ENCODE peak calls at places on chromosomes 11 and 22, in ten cellular contexts. O, S, U, B, T, A, R, E, I and X are unnamed samples.

GRCh38 chr11:111355956-111356659 is 23.0 kb downstream of the POU2AF1 start:
- DNase-seq in S (no peak), O (no peak), T (no peak), R (no peak), E (no peak), A (no peak), I (no peak), B (no peak), U (no peak), X (no peak)

GRCh38 chr11:134532176-134532920 is 120.3 kb upstream of the B3GAT1 start:
- DNase-seq in T (no peak), I (no peak), U (no peak), R (peak), B (no peak), E (no peak), A (no peak), S (no peak), O (no peak), X (no peak)

GRCh38 chr11:2559527-2560311 is 114.9 kb downstream of the KCNQ1 start:
- DNase-seq in U (peak), O (no peak), E (no peak), A (no peak), R (no peak), T (no peak), I (no peak), B (no peak), S (peak), X (no peak)

GRCh38 chr11:3043315-3043871 is 13.8 kb downstream of the CARS1 start:
- DNase-seq in I (peak), R (no peak), O (no peak), S (peak), T (no peak), E (peak), B (no peak), U (peak), A (no peak), X (peak)

GRCh38 chr11:10295056-10295901 is 1.3 kb upstream of the SBF2 start:
- DNase-seq in I (no peak), O (no peak), E (no peak), B (no peak), U (no peak), R (no peak), S (no peak), T (no peak), A (no peak), X (no peak)

GRCh38 chr11:2587976-2588748 is 111.6 kb downstream of the KCNQ1OT1 start:
- DNase-seq in E (peak), S (peak), R (no peak), B (no peak), T (no peak), I (no peak), U (peak), A (no peak), O (no peak), X (peak)

GRCh38 chr11:111913031-111913861 is 712 bp downstream of the HSPB2 start:
- DNase-seq in B (no peak), I (no peak), S (peak), E (no peak), R (no peak), O (no peak), A (no peak), U (no peak), T (no peak), X (no peak)

GRCh38 chr11:23797624-23798419 is 699.0 kb upstream of the LUZP2 start:
- DNase-seq in O (no peak), U (no peak), I (no peak), E (no peak), T (no peak), R (no peak), B (peak), A (no peak), S (no peak), X (no peak)

GRCh38 chr22:25021409-25021808 is 68.9 kb downstream of the KIAA1671 start:
- DNase-seq in O (no peak), I (no peak), U (no peak), R (no peak), E (no peak), B (no peak), S (no peak), A (no peak), T (no peak), X (peak)

GRCh38 chr11:118870396-118871343 is 13.0 kb upstream of the CXCR5 start:
- DNase-seq in I (peak), B (no peak), O (no peak), A (no peak), E (peak), T (no peak), R (no peak), U (no peak), S (peak), X (peak)

GRCh38 chr22:37184816-37185541 is 3.1 kb downstream of the C1QTNF6 start:
- DNase-seq in I (no peak), T (no peak), A (no peak), S (peak), E (no peak), R (no peak), B (no peak), O (no peak), U (no peak), X (no peak)

GRCh38 chr22:20962491-20962945 is 4.5 kb upstream of the AIFM3 start:
- DNase-seq in E (no peak), T (no peak), I (no peak), B (no peak), O (no peak), R (no peak), U (no peak), A (no peak), S (no peak), X (no peak)

GRCh38 chr11:86792150-86792549 is 8.2 kb upstream of the PRSS23 start:
- DNase-seq in I (no peak), U (no peak), T (no peak), B (no peak), E (no peak), O (no peak), R (no peak), A (no peak), S (no peak), X (no peak)

GRCh38 chr11:88491674-88492073 is 154.1 kb upstream of the CTSC start:
- DNase-seq in U (no peak), R (no peak), O (no peak), A (no peak), E (no peak), B (no peak), S (no peak), T (no peak), I (no peak), X (no peak)

GRCh38 chr11:118341749-118342489 is 586 bp downstream of the CD3D start:
- DNase-seq in B (no peak), T (no peak), E (no peak), A (peak), O (no peak), U (no peak), I (no peak), S (no peak), R (no peak), X (no peak)

GRCh38 chr22:49391436-49391835 is 436.2 kb downstream of the BRD1 start:
- DNase-seq in O (no peak), R (no peak), T (no peak), I (no peak), E (no peak), U (no peak), B (no peak), A (no peak), S (no peak), X (no peak)

GRCh38 chr22:27262371-27262770 is 539.2 kb downstream of the MN1 start:
- DNase-seq in I (peak), S (no peak), O (no peak), B (no peak), U (no peak), T (no peak), E (no peak), A (no peak), R (no peak), X (no peak)

GRCh38 chr11:77446911-77447629 is 26.8 kb downstream of the PAK1 start:
- DNase-seq in I (peak), E (no peak), S (no peak), U (no peak), A (no peak), O (no peak), T (no peak), R (no peak), B (peak), X (no peak)
- H3K27ac ChIP-seq in I (no peak), E (no peak), S (no peak), U (no peak), A (no peak), O (no peak), T (no peak), R (no peak), B (no peak), X (peak)

DNA sequence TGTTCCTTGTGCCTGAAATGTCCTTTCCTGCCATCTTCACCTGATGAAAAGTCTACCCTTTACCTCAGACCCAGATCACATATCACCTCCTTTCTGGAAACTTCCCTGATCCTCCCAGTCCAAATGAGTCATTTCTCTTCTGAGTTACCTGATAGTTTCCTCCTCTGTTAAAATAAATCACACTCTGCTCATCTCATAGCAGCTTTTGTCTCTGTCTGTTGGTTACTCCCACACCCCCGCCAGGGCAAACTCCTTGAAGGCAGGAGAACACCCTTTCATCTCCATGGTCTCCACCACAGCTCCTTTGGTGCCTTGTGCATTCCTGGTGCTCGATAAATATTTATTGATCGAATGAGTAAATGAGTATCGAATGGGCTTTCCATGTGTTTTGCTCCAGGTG is 178.0 kb downstream of the GRIK4 start:
- DNase-seq in R (no peak), T (no peak), A (no peak), E (no peak), S (no peak), U (no peak), O (no peak), I (no peak), B (no peak), X (no peak)
- H3K4me3 ChIP-seq in R (no peak), T (no peak), A (no peak), E (no peak), S (no peak), U (no peak), O (no peak), I (no peak), B (no peak), X (no peak)

DNA sequence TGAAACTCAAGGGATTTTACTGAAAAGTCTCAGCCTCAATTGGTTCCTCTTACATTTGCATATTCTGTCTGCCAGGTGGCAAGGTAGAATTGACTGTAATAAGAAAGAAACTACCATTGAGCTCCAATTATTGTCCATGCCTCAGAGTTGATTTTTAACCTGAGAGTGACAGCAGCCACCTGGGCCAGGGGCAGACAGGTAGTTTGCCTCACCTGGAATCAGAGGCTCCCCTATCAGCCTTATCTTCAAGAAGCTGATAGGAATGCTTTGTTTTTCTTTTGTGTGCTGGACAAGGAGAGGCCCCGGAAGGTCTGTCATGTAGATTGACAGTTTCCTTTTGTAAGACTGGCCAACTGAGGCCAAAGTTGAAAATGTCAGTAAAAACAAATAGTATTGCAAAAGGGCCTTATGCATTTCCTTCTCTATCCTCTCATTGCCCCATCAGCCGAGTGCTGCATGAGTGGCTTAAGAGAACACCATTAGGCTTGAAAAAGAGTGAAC is 34.1 kb downstream of the CD44 start:
- DNase-seq in U (peak), E (peak), T (no peak), R (no peak), S (no peak), O (no peak), I (no peak), B (peak), A (no peak), X (no peak)
- H3K27ac ChIP-seq in U (peak), E (peak), T (peak), R (no peak), S (peak), O (no peak), I (peak), B (peak), A (peak), X (no peak)

GRCh38 chr11:43557553-43558031 is 122.9 kb upstream of the HSD17B12 start:
- DNase-seq in B (peak), T (no peak), E (no peak), I (no peak), R (no peak), O (peak), U (no peak), A (no peak), S (no peak), X (no peak)

GRCh38 chr11:43558556-43559127 is 121.9 kb upstream of the HSD17B12 start:
- DNase-seq in R (no peak), S (no peak), A (no peak), U (no peak), T (no peak), B (no peak), O (no peak), E (no peak), I (no peak), X (no peak)

GRCh38 chr11:43556892-43557291 is 123.6 kb upstream of the HSD17B12 start:
- DNase-seq in E (no peak), O (no peak), T (no peak), A (no peak), B (no peak), I (no peak), R (no peak), S (no peak), U (no peak), X (no peak)

GRCh38 chr11:43556269-43556668 is 124.3 kb upstream of the HSD17B12 start:
- DNase-seq in O (no peak), I (no peak), E (no peak), B (no peak), A (no peak), T (no peak), U (no peak), R (no peak), S (no peak), X (no peak)

GRCh38 chr11:43558056-43558455 is 122.5 kb upstream of the HSD17B12 start:
- DNase-seq in B (no peak), O (no peak), A (no peak), T (no peak), R (no peak), U (no peak), S (no peak), I (no peak), E (no peak), X (no peak)
- H3K4me3 ChIP-seq in B (no peak), O (peak), A (no peak), T (no peak), R (no peak), U (no peak), S (no peak), I (no peak), E (no peak), X (no peak)

DNA sequence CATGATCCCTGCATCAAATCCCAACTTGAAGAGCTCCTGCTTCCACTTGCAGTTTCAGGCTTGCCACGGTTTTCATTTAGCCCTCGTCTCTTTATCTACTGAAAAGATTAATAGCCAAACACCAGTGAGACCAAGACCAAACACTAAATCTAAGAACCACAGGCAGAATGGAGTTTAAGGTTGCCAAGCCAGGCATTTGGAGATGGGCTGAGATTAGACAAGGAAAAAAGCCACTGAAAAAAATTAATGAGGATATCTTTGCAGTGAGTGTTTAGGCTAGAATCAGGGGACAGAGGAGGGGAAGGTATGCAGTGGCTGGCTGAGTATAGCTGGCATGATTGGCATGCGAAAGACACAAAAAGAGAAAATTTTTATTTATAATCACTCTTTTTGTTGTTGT is 227.2 kb upstream of the BLID start:
- DNase-seq in U (no peak), I (peak), B (no peak), E (no peak), A (no peak), O (no peak), T (no peak), R (no peak), S (no peak), X (no peak)
- H3K27ac ChIP-seq in U (no peak), I (no peak), B (no peak), E (peak), A (no peak), O (no peak), T (no peak), R (no peak), S (no peak), X (no peak)

GRCh38 chr11:59616396-59616982 is 915 bp upstream of the OSBP start:
- DNase-seq in U (no peak), I (no peak), A (no peak), E (no peak), B (no peak), R (no peak), O (no peak), S (peak), T (no peak), X (peak)
- H3K4me3 ChIP-seq in U (no peak), I (peak), A (peak), E (peak), B (peak), R (peak), O (peak), S (peak), T (peak), X (peak)

GRCh38 chr22:35596821-35597220 is 20.3 kb downstream of the MB start:
- DNase-seq in I (no peak), B (no peak), E (no peak), A (no peak), O (no peak), U (peak), T (no peak), R (no peak), S (no peak), X (no peak)
- H3K27ac ChIP-seq in I (no peak), B (no peak), E (no peak), A (no peak), O (no peak), U (peak), T (no peak), R (no peak), S (no peak), X (no peak)

GRCh38 chr11:17544181-17544622 is at the start of gene USH1C:
- DNase-seq in U (peak), S (peak), A (no peak), I (no peak), T (no peak), E (no peak), O (no peak), B (no peak), R (no peak), X (no peak)
- H3K4me3 ChIP-seq in U (no peak), S (peak), A (no peak), I (no peak), T (no peak), E (peak), O (no peak), B (no peak), R (no peak), X (peak)

DNA sequence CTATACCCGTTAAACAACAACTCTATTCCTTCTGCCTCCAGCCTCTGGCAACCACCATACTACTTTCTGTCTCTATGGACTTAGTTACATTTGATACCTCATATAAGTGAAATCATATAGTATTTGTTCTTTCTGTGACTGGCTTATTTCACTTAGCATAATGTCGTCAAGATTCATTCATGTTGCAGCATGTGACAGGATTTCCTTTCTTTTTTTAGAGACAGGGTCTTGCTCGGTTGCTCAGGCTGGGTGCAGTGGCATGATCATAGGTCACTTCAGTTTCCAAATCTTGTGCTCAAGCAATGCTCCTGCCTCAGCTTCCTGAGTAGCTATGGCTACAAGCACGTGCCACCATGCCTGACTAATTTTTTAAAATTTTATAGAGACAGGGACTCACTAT is 29.4 kb upstream of the SORL1 start:
- DNase-seq in U (no peak), B (no peak), I (no peak), O (no peak), R (no peak), S (no peak), A (peak), E (no peak), T (no peak), X (no peak)
- H3K27ac ChIP-seq in U (no peak), B (no peak), I (no peak), O (no peak), R (no peak), S (no peak), A (no peak), E (no peak), T (no peak), X (no peak)

GRCh38 chr11:1337647-1338007 is 28.2 kb upstream of the TOLLIP start:
- DNase-seq in E (no peak), U (no peak), T (no peak), I (no peak), O (no peak), R (no peak), S (no peak), A (peak), B (no peak), X (no peak)
- H3K4me3 ChIP-seq in E (peak), U (no peak), T (no peak), I (no peak), O (no peak), R (no peak), S (no peak), A (no peak), B (no peak), X (no peak)